ENCODE peak calls at places on chromosomes 5 and 9, in six cellular contexts. F, C, B, Y, U and P are unnamed samples.

GRCh38 chr9:127873886-127874285 is 3.6 kb downstream of the AK1 start:
- DNase-seq in F (peak), C (no peak), B (no peak), Y (peak), U (no peak), P (no peak)

GRCh38 chr5:166509085-166509484 is 1782.4 kb upstream of the WWC1 start:
- DNase-seq in F (no peak), C (no peak), B (no peak), Y (peak), U (no peak), P (peak)

GRCh38 chr9:136039488-136039887 is 55.6 kb downstream of the NACC2 start:
- DNase-seq in F (no peak), C (no peak), B (no peak), Y (no peak), U (no peak), P (no peak)

GRCh38 chr5:150486402-150487198 is 21.3 kb upstream of the NDST1 start:
- DNase-seq in F (peak), C (peak), B (peak), Y (peak), U (no peak), P (peak)

GRCh38 chr5:55919625-55920024 is 68.5 kb downstream of the IL31RA start:
- DNase-seq in F (no peak), C (peak), B (peak), Y (no peak), U (no peak), P (no peak)

GRCh38 chr9:109474944-109475343 is 23.2 kb downstream of the PTPN3 start:
- DNase-seq in F (no peak), C (no peak), B (no peak), Y (no peak), U (no peak), P (no peak)

GRCh38 chr5:175464414-175465233 is 13.7 kb upstream of the SFXN1 start:
- DNase-seq in F (peak), C (peak), B (peak), Y (peak), U (no peak), P (peak)

GRCh38 chr5:32859211-32859641 is 148.1 kb downstream of the NPR3 start:
- DNase-seq in F (no peak), C (no peak), B (no peak), Y (no peak), U (no peak), P (no peak)

GRCh38 chr5:171630047-171630669 is 155.5 kb upstream of the SMIM23 start:
- DNase-seq in F (peak), C (no peak), B (no peak), Y (peak), U (no peak), P (peak)
- TF ChIP-seq CTCF in F (peak), C (no peak), B (no peak), Y (peak), U (peak), P (peak)

GRCh38 chr5:128850049-128850448 is 115.2 kb upstream of the SLC27A6 start:
- DNase-seq in F (no peak), C (no peak), B (no peak), Y (no peak), U (no peak), P (no peak)

GRCh38 chr5:128838631-128839030 is 126.7 kb upstream of the SLC27A6 start:
- DNase-seq in F (no peak), C (no peak), B (no peak), Y (no peak), U (no peak), P (no peak)

GRCh38 chr5:128842241-128842640 is 123.0 kb upstream of the SLC27A6 start:
- DNase-seq in F (no peak), C (no peak), B (no peak), Y (no peak), U (no peak), P (no peak)

DNA sequence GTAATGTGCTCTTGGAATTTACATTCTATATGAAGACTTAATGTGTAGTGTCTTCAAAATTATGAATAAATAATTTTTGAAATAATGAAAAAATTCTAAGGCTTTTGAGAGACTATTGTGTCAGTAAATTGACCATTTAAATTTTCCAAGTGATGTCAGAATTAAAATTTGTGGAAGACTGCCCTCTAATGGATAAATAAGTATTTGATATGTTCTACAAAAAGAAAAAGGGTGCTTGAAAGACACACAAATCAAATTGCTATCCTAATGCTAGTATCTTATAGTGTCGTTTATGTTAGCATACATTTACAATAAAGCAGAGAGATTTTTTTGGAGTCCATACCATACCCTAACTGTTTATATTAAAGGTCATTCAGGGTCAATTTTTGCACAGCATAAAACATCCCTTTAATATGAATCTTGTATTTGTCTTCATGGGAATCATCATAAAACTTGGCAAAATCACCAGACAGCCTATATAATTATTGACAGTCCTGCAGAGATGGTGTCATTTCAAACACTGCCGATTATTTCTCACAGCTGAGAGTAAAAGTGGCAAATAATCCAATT is 120.8 kb upstream of the SLC27A6 start:
- DNase-seq in F (peak), C (no peak), B (no peak), Y (no peak), U (no peak), P (no peak)
- TF ChIP-seq CTCF in F (no peak), C (no peak), B (no peak), Y (peak), U (peak), P (peak)

GRCh38 chr5:79774171-79774854 is 84.7 kb downstream of the CMYA5 start:
- DNase-seq in F (peak), C (peak), B (no peak), Y (peak), U (no peak), P (peak)
- TF ChIP-seq CTCF in F (peak), C (peak), B (no peak), Y (peak), U (peak), P (no peak)

DNA sequence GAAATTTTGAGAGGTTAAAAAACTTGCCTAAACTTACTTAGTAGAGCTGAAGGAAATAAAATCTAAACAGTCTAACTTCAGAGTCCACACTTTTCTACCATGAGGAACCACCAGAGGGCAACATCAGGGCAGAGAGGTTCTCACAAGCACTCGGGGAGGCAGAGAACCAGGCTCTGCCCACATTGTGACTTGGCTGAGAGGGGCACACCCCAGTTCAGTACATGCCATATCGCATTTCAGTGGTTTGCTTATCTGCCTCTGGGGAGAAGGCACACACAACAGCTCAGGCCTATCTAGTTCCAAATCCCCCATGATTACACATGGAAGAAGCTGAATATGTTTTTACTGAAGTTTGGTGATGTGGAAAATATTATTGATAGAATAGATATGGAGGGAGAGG is 49.2 kb downstream of the EQTN start:
- DNase-seq in F (peak), C (peak), B (no peak), Y (peak), U (peak), P (peak)
- TF ChIP-seq CTCF in F (peak), C (peak), B (no peak), Y (peak), U (peak), P (peak)

DNA sequence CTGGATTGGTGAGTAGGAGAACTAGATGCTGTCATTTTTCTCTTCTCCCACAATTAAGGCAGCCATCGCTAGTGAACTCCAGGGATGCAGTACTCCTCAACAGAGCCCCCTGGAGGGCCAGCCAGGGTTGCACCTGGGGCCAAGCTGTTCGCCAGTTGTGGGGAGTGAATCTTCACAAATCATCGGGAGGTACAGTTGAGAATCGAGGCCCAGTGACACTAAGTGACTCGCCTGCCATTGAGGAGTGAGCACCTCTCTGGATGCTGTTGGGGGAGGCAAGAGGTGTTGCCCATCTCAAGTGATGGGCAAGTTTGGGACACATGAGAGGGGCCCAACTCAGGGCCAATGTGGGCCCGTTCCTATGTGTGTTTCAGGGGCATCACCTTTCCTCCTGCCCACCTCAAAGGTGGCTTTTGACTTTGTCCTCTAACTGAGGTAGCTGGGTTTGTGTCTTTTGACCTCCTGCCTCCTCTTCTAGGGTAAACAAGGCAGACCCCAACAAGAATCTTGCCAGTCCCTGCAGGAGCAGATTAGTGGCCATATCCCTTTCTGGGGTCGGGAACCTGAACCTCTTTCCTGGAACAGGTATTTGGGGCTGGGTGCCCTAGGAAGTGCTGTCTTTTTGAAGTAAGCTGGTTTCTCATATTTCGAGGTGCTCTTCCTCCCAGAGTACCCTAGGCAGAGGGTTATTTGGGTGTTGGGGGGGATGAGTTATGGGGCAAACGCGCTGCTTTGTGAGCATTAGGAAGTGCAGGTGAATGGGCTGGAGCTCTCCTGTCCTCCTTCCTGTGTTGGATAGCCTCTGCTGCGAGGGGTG is 181.2 kb downstream of the MACROH2A1 start:
- DNase-seq in F (no peak), C (no peak), B (peak), Y (peak), U (no peak), P (peak)
- TF ChIP-seq CTCF in F (no peak), C (no peak), B (no peak), Y (peak), U (no peak), P (no peak)

DNA sequence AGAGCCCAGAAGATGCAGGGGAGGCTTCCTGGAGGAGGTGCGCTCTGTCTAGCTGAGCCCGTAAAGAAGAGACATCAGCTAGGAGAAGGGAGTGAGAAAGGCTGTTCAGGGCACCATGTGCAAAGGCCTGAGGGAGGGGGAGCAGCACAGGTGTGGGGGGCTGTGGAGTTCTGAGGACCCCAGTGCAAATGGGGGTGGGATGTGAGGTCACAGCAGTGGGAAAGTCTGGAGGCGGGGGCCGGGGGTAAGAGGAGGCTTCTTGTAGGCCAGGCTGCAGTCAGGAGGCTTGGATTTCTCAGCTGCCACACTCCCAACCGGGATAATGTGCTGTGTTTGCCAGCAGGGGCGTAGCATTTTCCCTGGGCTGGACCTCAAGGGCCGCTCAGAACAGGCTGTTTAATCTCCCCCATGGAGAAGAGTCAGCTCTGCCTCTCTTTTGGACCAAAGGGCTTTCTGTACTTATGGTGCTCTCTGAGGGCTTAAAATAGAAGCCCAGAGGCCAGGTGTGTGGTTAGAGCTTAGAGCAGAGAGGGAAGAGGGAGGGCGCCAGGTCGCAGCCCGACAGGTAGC is 5.7 kb downstream of the NEURL1B start:
- DNase-seq in F (peak), C (no peak), B (no peak), Y (peak), U (no peak), P (peak)
- TF ChIP-seq CTCF in F (peak), C (no peak), B (no peak), Y (peak), U (peak), P (peak)

DNA sequence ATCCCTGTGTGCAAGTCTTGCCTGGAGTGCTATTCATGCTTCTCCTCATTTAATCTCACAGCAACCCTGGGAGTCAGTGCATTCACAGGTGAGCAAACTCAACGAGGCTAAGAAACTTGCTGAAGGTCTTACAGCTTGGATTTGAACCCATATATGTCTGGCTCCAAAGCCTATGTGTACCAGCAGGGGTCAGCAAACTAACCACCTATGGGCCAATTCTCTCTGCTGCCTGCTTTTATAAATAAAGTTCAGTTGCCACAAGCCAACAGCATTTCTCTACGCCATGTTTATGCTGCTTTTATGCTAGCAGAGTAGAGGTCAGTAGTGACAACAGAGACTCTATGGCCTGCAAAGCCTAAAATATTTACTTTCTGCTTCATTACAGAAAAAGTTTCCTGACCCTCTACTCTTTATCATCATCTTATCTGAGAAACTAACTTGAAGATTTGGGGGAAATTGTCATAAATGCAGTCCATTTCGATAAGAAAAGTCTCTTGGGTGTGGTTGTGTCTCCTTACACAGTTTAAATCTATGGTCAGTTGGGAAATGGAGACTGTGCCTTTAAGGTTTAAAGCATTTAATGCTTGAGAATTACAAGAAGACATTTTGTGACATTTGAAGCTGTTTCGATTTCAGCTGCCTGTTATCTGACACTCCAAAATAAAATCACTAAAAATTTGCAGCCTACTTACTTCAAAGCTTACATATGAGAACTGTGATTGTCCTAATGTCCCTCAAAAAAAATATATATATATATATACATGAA is 137.7 kb downstream of the PRELID2 start:
- DNase-seq in F (peak), C (peak), B (no peak), Y (peak), U (no peak), P (peak)
- TF ChIP-seq CTCF in F (peak), C (peak), B (no peak), Y (peak), U (peak), P (peak)

GRCh38 chr5:14417232-14417730 is 164.3 kb upstream of the OTULINL start:
- DNase-seq in F (peak), C (no peak), B (no peak), Y (peak), U (peak), P (no peak)
- TF ChIP-seq CTCF in F (peak), C (no peak), B (no peak), Y (no peak), U (peak), P (no peak)

DNA sequence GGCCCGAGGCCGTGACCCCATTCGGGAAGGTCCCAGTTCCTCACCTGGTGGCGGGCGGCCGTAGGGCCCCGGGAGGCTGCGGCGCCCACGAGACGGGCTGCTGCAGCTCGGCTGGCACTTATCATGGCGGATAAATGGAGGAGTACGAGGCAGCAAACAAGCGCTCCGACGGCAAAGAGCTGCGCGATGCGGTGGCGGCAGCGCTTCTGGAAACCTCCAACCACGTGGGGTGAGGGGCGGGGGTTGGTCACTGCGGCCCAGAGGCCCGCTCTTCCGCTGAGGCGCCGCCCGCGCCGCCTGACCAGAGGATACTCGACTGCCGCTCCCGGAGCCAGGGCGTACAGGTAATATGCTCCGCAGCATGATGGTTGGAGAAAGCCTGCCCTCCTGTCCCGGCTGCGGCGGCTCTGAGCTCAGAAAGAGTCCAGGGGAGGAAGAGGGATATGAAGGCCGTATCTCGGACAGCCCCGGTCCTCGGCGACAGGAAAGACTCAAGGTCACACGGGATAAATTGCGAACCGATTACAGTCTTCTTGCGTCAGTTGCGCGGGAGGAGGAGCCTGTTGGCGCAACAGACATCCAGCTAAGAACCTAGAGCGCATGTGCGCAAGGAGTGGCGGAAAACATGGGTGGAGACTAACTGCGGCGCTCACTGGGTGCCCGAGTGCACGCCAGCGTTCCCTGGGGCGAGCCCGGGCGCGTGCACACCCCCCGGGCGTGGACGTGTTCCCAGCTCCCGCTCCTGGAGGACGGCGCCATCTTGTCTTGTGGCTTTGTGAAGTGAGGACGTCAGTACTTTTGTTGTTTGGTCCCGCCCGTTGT is at the start of gene HSPA9:
- DNase-seq in F (peak), C (peak), B (peak), Y (peak), U (peak), P (peak)
- TF ChIP-seq CTCF in F (peak), C (no peak), B (no peak), Y (peak), U (no peak), P (no peak)